ENCODE peak calls at places on chromosomes 7 and 10, in nine cellular contexts. One of them, this sample, is unnamed.

GRCh38 chr10:50503661-50504320 is 120.0 kb downstream of the SGMS1 start:
- DNase-seq in stimulated activated CD8-positive, alpha-beta memory T cell treated with anti-CD3 and anti-CD28 coated beads, Interleukin-12 subunit alpha, Interleukin-12 subunit beta, amount 100 ng/mL, for 4 hours: no peak
- DNase-seq in activated T-cell treated with anti-CD3 and anti-CD28 coated beads, Interleukin-2, amount 50 U/mL, for 72 hours: no peak
- DNase-seq in activated CD8-positive, alpha-beta memory T cell treated with anti-CD3 and anti-CD28 coated beads, Interleukin-2, amount 10 ng/mL, durations not matched to agents 7 days and 5 days: no peak
- DNase-seq in NCI-H1092: no peak
- DNase-seq in cardiac fibroblast: no peak
- DNase-seq in H9: no peak
- DNase-seq in left ventricle myocardium inferior: no peak
- DNase-seq in upper lobe of right lung: no peak
- DNase-seq in this sample: no peak

GRCh38 chr7:107147464-107148214 is 21.2 kb upstream of the HBP1 start:
- DNase-seq in stimulated activated CD8-positive, alpha-beta memory T cell treated with anti-CD3 and anti-CD28 coated beads, Interleukin-12 subunit alpha, Interleukin-12 subunit beta, amount 100 ng/mL, for 4 hours: no peak
- DNase-seq in activated T-cell treated with anti-CD3 and anti-CD28 coated beads, Interleukin-2, amount 50 U/mL, for 72 hours: peak
- DNase-seq in activated CD8-positive, alpha-beta memory T cell treated with anti-CD3 and anti-CD28 coated beads, Interleukin-2, amount 10 ng/mL, durations not matched to agents 7 days and 5 days: no peak
- DNase-seq in NCI-H1092: no peak
- DNase-seq in cardiac fibroblast: peak
- DNase-seq in H9: no peak
- DNase-seq in left ventricle myocardium inferior: no peak
- DNase-seq in upper lobe of right lung: no peak
- DNase-seq in this sample: no peak

GRCh38 chr10:64977912-64978311 is 1456.7 kb downstream of the REEP3 start:
- DNase-seq in stimulated activated CD8-positive, alpha-beta memory T cell treated with anti-CD3 and anti-CD28 coated beads, Interleukin-12 subunit alpha, Interleukin-12 subunit beta, amount 100 ng/mL, for 4 hours: no peak
- DNase-seq in activated T-cell treated with anti-CD3 and anti-CD28 coated beads, Interleukin-2, amount 50 U/mL, for 72 hours: no peak
- DNase-seq in activated CD8-positive, alpha-beta memory T cell treated with anti-CD3 and anti-CD28 coated beads, Interleukin-2, amount 10 ng/mL, durations not matched to agents 7 days and 5 days: no peak
- DNase-seq in NCI-H1092: no peak
- DNase-seq in cardiac fibroblast: no peak
- DNase-seq in H9: no peak
- DNase-seq in left ventricle myocardium inferior: no peak
- DNase-seq in upper lobe of right lung: no peak
- DNase-seq in this sample: no peak

GRCh38 chr7:73937014-73937413 is 76.1 kb downstream of the TMEM270 start:
- DNase-seq in stimulated activated CD8-positive, alpha-beta memory T cell treated with anti-CD3 and anti-CD28 coated beads, Interleukin-12 subunit alpha, Interleukin-12 subunit beta, amount 100 ng/mL, for 4 hours: no peak
- DNase-seq in activated T-cell treated with anti-CD3 and anti-CD28 coated beads, Interleukin-2, amount 50 U/mL, for 72 hours: no peak
- DNase-seq in activated CD8-positive, alpha-beta memory T cell treated with anti-CD3 and anti-CD28 coated beads, Interleukin-2, amount 10 ng/mL, durations not matched to agents 7 days and 5 days: no peak
- DNase-seq in NCI-H1092: no peak
- DNase-seq in cardiac fibroblast: no peak
- DNase-seq in H9: no peak
- DNase-seq in left ventricle myocardium inferior: no peak
- DNase-seq in upper lobe of right lung: no peak
- DNase-seq in this sample: no peak

GRCh38 chr7:8781166-8781565 is 347.8 kb downstream of the NXPH1 start:
- DNase-seq in stimulated activated CD8-positive, alpha-beta memory T cell treated with anti-CD3 and anti-CD28 coated beads, Interleukin-12 subunit alpha, Interleukin-12 subunit beta, amount 100 ng/mL, for 4 hours: no peak
- DNase-seq in activated T-cell treated with anti-CD3 and anti-CD28 coated beads, Interleukin-2, amount 50 U/mL, for 72 hours: no peak
- DNase-seq in activated CD8-positive, alpha-beta memory T cell treated with anti-CD3 and anti-CD28 coated beads, Interleukin-2, amount 10 ng/mL, durations not matched to agents 7 days and 5 days: no peak
- DNase-seq in NCI-H1092: peak
- DNase-seq in cardiac fibroblast: no peak
- DNase-seq in H9: no peak
- DNase-seq in left ventricle myocardium inferior: no peak
- DNase-seq in upper lobe of right lung: no peak
- DNase-seq in this sample: no peak

GRCh38 chr10:30775779-30776591 is 146.4 kb upstream of the LYZL2 start:
- DNase-seq in stimulated activated CD8-positive, alpha-beta memory T cell treated with anti-CD3 and anti-CD28 coated beads, Interleukin-12 subunit alpha, Interleukin-12 subunit beta, amount 100 ng/mL, for 4 hours: no peak
- DNase-seq in activated T-cell treated with anti-CD3 and anti-CD28 coated beads, Interleukin-2, amount 50 U/mL, for 72 hours: no peak
- DNase-seq in activated CD8-positive, alpha-beta memory T cell treated with anti-CD3 and anti-CD28 coated beads, Interleukin-2, amount 10 ng/mL, durations not matched to agents 7 days and 5 days: no peak
- DNase-seq in NCI-H1092: no peak
- DNase-seq in cardiac fibroblast: peak
- DNase-seq in H9: no peak
- DNase-seq in left ventricle myocardium inferior: peak
- DNase-seq in upper lobe of right lung: no peak
- DNase-seq in this sample: no peak

GRCh38 chr7:102094311-102094710 is 192.4 kb upstream of the SH2B2 start:
- DNase-seq in stimulated activated CD8-positive, alpha-beta memory T cell treated with anti-CD3 and anti-CD28 coated beads, Interleukin-12 subunit alpha, Interleukin-12 subunit beta, amount 100 ng/mL, for 4 hours: no peak
- DNase-seq in activated T-cell treated with anti-CD3 and anti-CD28 coated beads, Interleukin-2, amount 50 U/mL, for 72 hours: no peak
- DNase-seq in activated CD8-positive, alpha-beta memory T cell treated with anti-CD3 and anti-CD28 coated beads, Interleukin-2, amount 10 ng/mL, durations not matched to agents 7 days and 5 days: no peak
- DNase-seq in NCI-H1092: no peak
- DNase-seq in cardiac fibroblast: peak
- DNase-seq in H9: no peak
- DNase-seq in left ventricle myocardium inferior: no peak
- DNase-seq in upper lobe of right lung: no peak
- DNase-seq in this sample: no peak

GRCh38 chr10:85724215-85724614 is 642.4 kb downstream of the GRID1 start:
- DNase-seq in stimulated activated CD8-positive, alpha-beta memory T cell treated with anti-CD3 and anti-CD28 coated beads, Interleukin-12 subunit alpha, Interleukin-12 subunit beta, amount 100 ng/mL, for 4 hours: no peak
- DNase-seq in activated T-cell treated with anti-CD3 and anti-CD28 coated beads, Interleukin-2, amount 50 U/mL, for 72 hours: no peak
- DNase-seq in activated CD8-positive, alpha-beta memory T cell treated with anti-CD3 and anti-CD28 coated beads, Interleukin-2, amount 10 ng/mL, durations not matched to agents 7 days and 5 days: no peak
- DNase-seq in NCI-H1092: no peak
- DNase-seq in cardiac fibroblast: no peak
- DNase-seq in H9: no peak
- DNase-seq in left ventricle myocardium inferior: no peak
- DNase-seq in upper lobe of right lung: no peak
- DNase-seq in this sample: no peak

GRCh38 chr7:25780904-25781303 is 371.1 kb upstream of the NFE2L3 start:
- DNase-seq in stimulated activated CD8-positive, alpha-beta memory T cell treated with anti-CD3 and anti-CD28 coated beads, Interleukin-12 subunit alpha, Interleukin-12 subunit beta, amount 100 ng/mL, for 4 hours: no peak
- DNase-seq in activated T-cell treated with anti-CD3 and anti-CD28 coated beads, Interleukin-2, amount 50 U/mL, for 72 hours: no peak
- DNase-seq in activated CD8-positive, alpha-beta memory T cell treated with anti-CD3 and anti-CD28 coated beads, Interleukin-2, amount 10 ng/mL, durations not matched to agents 7 days and 5 days: no peak
- DNase-seq in NCI-H1092: no peak
- DNase-seq in cardiac fibroblast: no peak
- DNase-seq in H9: no peak
- DNase-seq in left ventricle myocardium inferior: no peak
- DNase-seq in upper lobe of right lung: no peak
- DNase-seq in this sample: no peak